ENCODE peak calls at places on chromosomes 1 and 21, in four cellular contexts. E, Z, U and R are unnamed samples. For H3K9me3 and H3K4me1, the result is how much of the 10 kb centered on the place peaks cover.

GRCh38 chr1:202349263-202349928 is 897 bp downstream of the PPP1R12B start:
- DNase-seq in E (no peak), Z (no peak), U (no peak), R (no peak)

GRCh38 chr1:184624051-184624450 is 130.6 kb downstream of the EDEM3 start:
- DNase-seq in E (no peak), Z (no peak), U (no peak), R (no peak)

GRCh38 chr1:246302671-246303317 is 204.3 kb downstream of the SMYD3 start:
- DNase-seq in E (no peak), Z (peak), U (no peak), R (no peak)

GRCh38 chr1:44072204-44072603 is 40.9 kb upstream of the SLC6A9 start:
- DNase-seq in E (no peak), Z (no peak), U (no peak), R (no peak)

GRCh38 chr1:148353461-148354283 is 129.4 kb downstream of the PPIAL4G start:
- DNase-seq in E (no peak), Z (peak), U (no peak), R (no peak)

GRCh38 chr21:39472211-39472610 is 20.4 kb downstream of the SH3BGR start:
- DNase-seq in E (no peak), Z (peak), U (no peak), R (no peak)

GRCh38 chr21:45622416-45623097 is 21.0 kb upstream of the PCBP3 start:
- DNase-seq in E (no peak), Z (no peak), U (no peak), R (no peak)

GRCh38 chr21:46621457-46622182 is 13.9 kb upstream of the PRMT2 start:
- DNase-seq in E (no peak), Z (peak), U (no peak), R (no peak)

GRCh38 chr1:112678605-112679004 is 4.1 kb downstream of the MOV10 start:
- DNase-seq in E (no peak), Z (no peak), U (no peak), R (no peak)

GRCh38 chr1:240104662-240105061 is 13.0 kb downstream of the FMN2 start:
- DNase-seq in E (no peak), Z (no peak), U (no peak), R (no peak)

GRCh38 chr1:241702436-241702835 is 50.4 kb downstream of the WDR64 start:
- DNase-seq in E (no peak), Z (no peak), U (no peak), R (peak)

GRCh38 chr1:226938903-226939438 is 1.1 kb upstream of the COQ8A start:
- DNase-seq in E (no peak), Z (no peak), U (no peak), R (no peak)

GRCh38 chr1:238487931-238488330 is 597.2 kb upstream of the ZP4 start:
- DNase-seq in E (no peak), Z (no peak), U (no peak), R (no peak)

GRCh38 chr1:47841356-47841755 is 155.8 kb downstream of the TRABD2B start:
- DNase-seq in E (no peak), Z (no peak), U (no peak), R (no peak)

GRCh38 chr1:1677718-1678580 is 14.6 kb downstream of the SLC35E2B start:
- DNase-seq in E (peak), Z (no peak), U (no peak), R (no peak)

GRCh38 chr1:172180886-172181285 is 239.6 kb upstream of the C1orf105 start:
- DNase-seq in E (peak), Z (no peak), U (no peak), R (no peak)

GRCh38 chr1:211210965-211211364 is 48.2 kb upstream of the RCOR3 start:
- DNase-seq in E (no peak), Z (no peak), U (no peak), R (no peak)

GRCh38 chr1:224585051-224585450 is 31.1 kb upstream of the CNIH3 start:
- DNase-seq in E (no peak), Z (no peak), U (no peak), R (no peak)

GRCh38 chr1:27759236-27759635 is 13.8 kb upstream of the STX12 start:
- DNase-seq in E (no peak), Z (no peak), U (no peak), R (no peak)

GRCh38 chr1:175338447-175339135 is 146.0 kb upstream of the KIAA0040 start:
- DNase-seq in E (no peak), Z (peak), U (no peak), R (peak)

GRCh38 chr1:182602945-182603645 is 1.1 kb downstream of the RGS16 start:
- DNase-seq in E (no peak), Z (no peak), U (no peak), R (no peak)
- H3K4me3 ChIP-seq in E (peak), Z (peak), U (no peak), R (peak)

GRCh38 chr1:48938975-48939374 is 162.3 kb upstream of the BEND5 start:
- DNase-seq in E (no peak), Z (no peak), U (no peak), R (no peak)

GRCh38 chr1:48940946-48941732 is 164.4 kb upstream of the BEND5 start:
- DNase-seq in E (no peak), Z (no peak), U (no peak), R (no peak)

GRCh38 chr1:48940354-48940753 is 163.7 kb upstream of the BEND5 start:
- DNase-seq in E (no peak), Z (no peak), U (no peak), R (no peak)

GRCh38 chr1:48937732-48938131 is 161.0 kb upstream of the BEND5 start:
- DNase-seq in E (no peak), Z (no peak), U (no peak), R (no peak)

GRCh38 chr1:48939828-48940227 is 163.1 kb upstream of the BEND5 start:
- DNase-seq in E (no peak), Z (no peak), U (no peak), R (no peak)
- H3K9me3 ChIP-seq in E (under half), Z (under half), U (under half), R (under half)

GRCh38 chr21:37337831-37338230 is 28.7 kb upstream of the DYRK1A start:
- DNase-seq in E (no peak), Z (no peak), U (no peak), R (no peak)
- H3K4me1 ChIP-seq in E (under half), Z (under half), U (under half), R (under half)

DNA sequence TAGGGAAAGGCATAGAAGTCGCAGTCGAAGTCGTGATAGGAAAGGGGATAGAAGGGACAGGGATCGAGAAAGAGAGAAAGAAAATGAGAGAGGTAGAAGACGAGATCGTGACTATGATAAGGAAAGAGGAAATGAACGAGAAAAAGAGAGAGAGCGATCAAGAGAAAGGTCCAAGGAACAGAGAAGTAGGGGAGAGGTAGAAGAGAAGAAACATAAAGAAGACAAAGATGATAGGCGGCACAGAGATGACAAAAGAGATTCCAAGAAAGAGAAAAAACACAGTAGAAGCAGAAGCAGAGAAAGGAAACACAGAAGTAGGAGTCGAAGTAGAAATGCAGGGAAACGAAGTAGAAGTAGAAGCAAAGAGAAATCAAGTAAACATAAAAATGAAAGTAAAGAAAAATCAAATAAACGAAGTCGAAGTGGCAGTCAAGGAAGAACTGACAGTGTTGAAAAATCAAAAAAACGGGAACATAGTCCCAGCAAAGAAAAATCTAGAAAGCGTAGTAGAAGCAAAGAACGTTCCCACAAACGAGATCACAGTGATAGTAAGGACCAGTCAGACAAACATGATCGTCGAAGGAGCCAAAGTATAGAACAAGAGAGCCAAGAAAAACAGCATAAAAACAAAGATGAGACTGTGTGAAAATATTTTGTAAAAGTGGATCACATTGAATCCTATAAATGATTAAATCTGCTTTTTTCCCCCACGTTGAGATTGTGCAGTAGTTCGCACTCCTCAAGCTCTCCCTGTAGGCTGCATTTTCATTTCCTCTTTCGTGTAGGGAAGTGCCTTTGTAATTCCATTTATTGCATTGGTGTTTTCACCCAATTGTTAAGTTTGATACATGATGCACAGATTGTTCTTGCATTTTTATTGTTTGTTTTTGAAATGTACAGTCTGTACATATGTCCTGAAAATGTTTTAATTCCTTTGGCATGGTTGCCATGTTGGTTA is 7.5 kb downstream of the PRPF38B start:
- DNase-seq in E (no peak), Z (no peak), U (no peak), R (no peak)
- H3K4me3 ChIP-seq in E (no peak), Z (no peak), U (no peak), R (no peak)

DNA sequence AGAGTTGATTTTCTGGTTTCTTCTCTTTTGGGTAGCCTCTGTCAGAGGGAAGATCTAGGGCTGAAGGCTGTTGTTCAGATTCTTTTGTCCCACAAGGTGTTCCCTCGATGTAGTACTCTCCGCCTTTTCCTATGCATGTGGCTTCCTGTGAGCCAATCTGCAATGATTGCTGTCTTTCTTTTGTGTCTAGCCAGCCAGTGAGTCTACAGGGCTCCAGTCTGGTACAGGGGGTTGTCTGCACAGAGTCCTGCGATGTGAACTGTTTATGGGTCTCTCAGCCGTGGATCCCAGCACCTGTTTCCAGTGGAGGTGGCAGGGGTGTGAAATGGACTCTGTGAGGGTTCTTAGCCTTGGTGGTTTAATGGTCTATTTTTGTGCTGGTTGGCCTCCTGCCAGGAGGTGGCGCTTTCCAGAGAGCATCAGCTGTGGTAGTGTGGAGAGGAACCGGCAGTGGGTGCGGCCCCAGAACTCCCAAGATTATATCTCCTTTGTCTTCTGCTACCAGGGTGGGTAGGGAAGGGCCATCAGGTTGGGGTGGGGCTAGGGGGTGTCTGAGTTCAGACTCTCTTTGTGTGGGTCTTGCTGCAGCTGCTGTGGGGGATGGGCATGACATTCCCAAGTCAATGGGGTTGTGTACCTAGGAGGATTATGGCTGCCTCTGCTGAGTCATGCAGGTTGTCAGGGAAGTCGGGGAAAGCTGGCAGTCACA is 81.3 kb upstream of the C21orf91 start:
- DNase-seq in E (no peak), Z (peak), U (no peak), R (peak)
- H3K9me3 ChIP-seq in E (under half), Z (under half), U (under half), R (under half)

GRCh38 chr21:29832217-29832616 is 107.6 kb downstream of the GRIK1 start:
- DNase-seq in E (no peak), Z (no peak), U (no peak), R (no peak)
- H3K4me1 ChIP-seq in E (under half), Z (under half), U (under half), R (under half)

DNA sequence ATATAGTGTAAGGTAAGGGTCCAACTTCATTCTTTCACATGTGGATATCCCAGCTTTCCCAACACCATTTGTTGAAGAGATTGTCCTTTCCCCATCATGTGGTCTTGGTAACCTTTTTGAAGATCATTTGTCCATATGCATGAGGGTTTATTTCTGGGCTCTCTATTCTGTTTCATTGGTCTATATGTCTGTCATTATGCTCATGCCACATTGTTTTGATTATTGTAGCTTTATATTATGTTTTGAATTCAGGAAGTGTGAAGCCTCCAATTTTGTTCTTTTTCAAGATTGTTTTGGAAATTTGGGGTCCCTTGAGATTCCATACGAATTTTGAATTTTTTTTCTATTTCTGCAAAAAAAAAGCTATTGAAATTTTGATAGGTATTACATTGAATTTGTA is 15.2 kb upstream of the RCSD1 start:
- DNase-seq in E (no peak), Z (no peak), U (no peak), R (no peak)
- H3K4me3 ChIP-seq in E (no peak), Z (no peak), U (no peak), R (no peak)